ENCODE peak calls at places on chromosomes 16 and 17, in eight cellular contexts. R is suprapubic skin, N is HepG2, I is stomach, A is transverse colon, U is K562, S is H1, C is GM12878. F is an unnamed sample.

GRCh38 chr16:21159281-21159951 is 942 bp downstream of the LDAF1 start:
- DNase-seq in R (peak), N (no peak), I (peak), A (peak), U (peak), S (peak), C (no peak), F (peak)

GRCh38 chr17:46027326-46028325 is 28.6 kb downstream of the STH start:
- DNase-seq in R (no peak), N (no peak), I (no peak), A (no peak), U (no peak), S (no peak), C (no peak), F (no peak)

GRCh38 chr17:21239680-21240374 is 13.4 kb downstream of the NATD1 start:
- DNase-seq in R (no peak), N (peak), I (no peak), A (no peak), U (peak), S (peak), C (no peak), F (no peak)

GRCh38 chr16:86403541-86404163 is 106.7 kb upstream of the FOXF1 start:
- DNase-seq in R (no peak), N (no peak), I (no peak), A (no peak), U (no peak), S (no peak), C (no peak), F (no peak)

GRCh38 chr17:30506423-30506822 is 29.2 kb downstream of the GOSR1 start:
- DNase-seq in R (no peak), N (no peak), I (no peak), A (no peak), U (no peak), S (no peak), C (no peak), F (no peak)

GRCh38 chr16:69190598-69190997 is 3.6 kb downstream of the SNTB2 start:
- DNase-seq in R (no peak), N (no peak), I (no peak), A (no peak), U (no peak), S (no peak), C (no peak), F (no peak)

GRCh38 chr16:24850289-24850931 is 4.6 kb downstream of the SLC5A11 start:
- DNase-seq in R (no peak), N (no peak), I (no peak), A (no peak), U (no peak), S (no peak), C (no peak), F (peak)

GRCh38 chr16:74496054-74496453 is 74.8 kb upstream of the CLEC18B start:
- DNase-seq in R (no peak), N (no peak), I (no peak), A (no peak), U (no peak), S (no peak), C (no peak), F (no peak)

GRCh38 chr16:81866820-81867440 is 87.8 kb downstream of the PLCG2 start:
- DNase-seq in R (no peak), N (no peak), I (peak), A (peak), U (no peak), S (no peak), C (no peak), F (no peak)

GRCh38 chr16:69095179-69095578 is 10.3 kb upstream of the HAS3 start:
- DNase-seq in R (no peak), N (no peak), I (no peak), A (no peak), U (no peak), S (no peak), C (no peak), F (no peak)

GRCh38 chr17:54941285-54941684 is 27.2 kb downstream of the COX11 start:
- DNase-seq in R (no peak), N (no peak), I (no peak), A (no peak), U (no peak), S (no peak), C (no peak), F (no peak)

GRCh38 chr17:1471931-1472727 is 16.1 kb upstream of the CRK start:
- DNase-seq in R (no peak), N (no peak), I (no peak), A (no peak), U (no peak), S (peak), C (no peak), F (no peak)

GRCh38 chr16:2122429-2122828 is 13.3 kb downstream of the PKD1 start:
- DNase-seq in R (no peak), N (no peak), I (no peak), A (no peak), U (no peak), S (no peak), C (no peak), F (no peak)

GRCh38 chr17:78010759-78011158 is 52.3 kb downstream of the TNRC6C start:
- DNase-seq in R (no peak), N (no peak), I (no peak), A (no peak), U (no peak), S (no peak), C (no peak), F (no peak)

GRCh38 chr17:38608648-38609047 is 2.9 kb upstream of the SRCIN1 start:
- DNase-seq in R (no peak), N (no peak), I (peak), A (peak), U (no peak), S (peak), C (no peak), F (no peak)

DNA sequence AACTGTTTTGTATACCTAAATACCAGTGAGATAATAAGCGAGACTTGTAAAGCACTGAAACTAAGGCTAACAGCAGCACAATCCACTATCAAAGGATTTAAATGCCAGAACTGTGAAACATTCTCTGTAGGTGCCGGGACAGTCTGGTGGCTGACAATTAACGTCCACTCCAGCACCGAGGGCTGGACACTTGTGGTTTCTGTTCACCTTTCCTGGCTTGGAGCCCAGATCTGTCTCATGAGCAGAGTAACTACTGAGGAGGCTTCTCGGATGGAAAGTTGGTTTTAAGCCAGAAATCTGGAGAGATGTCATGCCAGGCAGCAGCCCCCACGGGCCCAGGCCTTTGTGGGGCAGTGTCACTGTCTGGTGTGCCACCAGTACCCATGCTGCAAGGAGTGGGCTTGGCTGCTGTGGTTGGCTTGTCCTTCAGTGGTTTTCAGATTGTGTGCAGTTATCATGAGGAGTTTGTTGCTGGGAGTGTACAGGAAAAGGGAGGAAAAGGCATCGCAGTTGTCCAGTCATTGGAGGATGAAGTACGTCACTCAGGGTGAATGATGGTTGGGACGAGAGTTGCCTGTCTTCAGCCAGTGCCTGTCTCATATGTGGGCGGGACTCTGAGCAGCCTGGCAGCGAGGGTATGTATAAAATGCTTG is 35.5 kb downstream of the UBN1 start:
- DNase-seq in R (no peak), N (no peak), I (peak), A (no peak), U (no peak), S (no peak), C (no peak), F (no peak)
- TF ChIP-seq POLR2AphosphoS5 in R (no peak), N (no peak), I (no peak), A (no peak), U (no peak), S (no peak), C (no peak), F (no peak)

DNA sequence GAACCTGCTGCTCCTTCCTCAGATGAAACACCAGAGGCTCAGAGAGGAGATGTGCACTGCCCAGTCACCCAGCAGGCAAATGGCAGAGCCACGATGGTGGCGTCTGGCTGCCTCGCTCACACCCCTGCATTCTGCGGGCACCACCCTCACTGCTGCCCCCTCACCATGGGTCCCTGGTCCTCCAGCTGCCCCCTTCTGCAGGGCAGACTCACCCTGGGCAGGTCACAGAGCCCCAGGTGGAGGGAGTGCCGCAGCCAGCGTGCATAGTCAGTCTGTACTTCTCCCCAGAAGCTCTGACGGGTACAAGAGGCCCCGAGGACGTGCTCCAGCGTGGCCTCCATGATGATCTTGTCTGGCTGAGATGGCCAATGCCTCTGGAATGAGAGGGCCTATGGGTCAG is 52.9 kb downstream of the RMI2 start:
- DNase-seq in R (peak), N (no peak), I (no peak), A (no peak), U (no peak), S (no peak), C (no peak), F (no peak)
- TF ChIP-seq POLR2A in R (no peak), N (no peak), I (no peak), A (no peak), U (no peak), S (no peak), C (no peak), F (no peak)

GRCh38 chr17:68598545-68598961 is 2.6 kb downstream of the FAM20A start:
- DNase-seq in R (no peak), N (peak), I (no peak), A (no peak), U (no peak), S (no peak), C (no peak), F (no peak)

GRCh38 chr17:68599873-68600122 is 1.4 kb downstream of the FAM20A start:
- DNase-seq in R (no peak), N (no peak), I (no peak), A (no peak), U (no peak), S (no peak), C (no peak), F (no peak)

GRCh38 chr17:68596411-68596945 is 4.7 kb downstream of the FAM20A start:
- DNase-seq in R (no peak), N (no peak), I (no peak), A (no peak), U (no peak), S (no peak), C (no peak), F (no peak)

GRCh38 chr17:68599091-68599872 is 1.9 kb downstream of the FAM20A start:
- DNase-seq in R (no peak), N (no peak), I (no peak), A (no peak), U (no peak), S (no peak), C (no peak), F (no peak)

DNA sequence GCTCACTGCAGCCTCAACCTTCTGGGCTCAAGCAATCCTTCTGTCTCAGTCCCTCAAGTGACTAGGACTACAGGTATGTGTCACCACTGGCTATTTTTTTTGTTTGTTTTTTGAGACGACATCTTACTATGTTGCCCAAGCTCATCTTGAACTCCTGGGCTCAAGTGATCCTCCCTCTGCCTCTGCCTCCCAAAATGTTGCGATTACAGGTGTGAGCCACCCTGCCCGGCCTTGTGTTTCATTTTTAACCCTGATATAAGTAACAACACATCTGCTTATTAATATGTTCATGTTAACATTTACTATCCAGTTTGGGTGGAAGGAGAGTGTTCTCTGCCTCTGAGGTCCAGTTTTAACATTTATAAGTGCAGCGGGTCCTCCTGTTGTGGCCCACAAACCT is 3.1 kb downstream of the FAM20A start:
- DNase-seq in R (no peak), N (no peak), I (no peak), A (no peak), U (no peak), S (no peak), C (no peak), F (no peak)
- TF ChIP-seq EP300 in R (no peak), N (no peak), I (no peak), A (no peak), U (no peak), S (no peak), C (no peak), F (no peak)

GRCh38 chr16:11914759-11915643 is 755 bp downstream of the GSPT1 start:
- DNase-seq in R (no peak), N (no peak), I (peak), A (peak), U (peak), S (peak), C (no peak), F (peak)
- TF ChIP-seq POLR2AphosphoS5 in R (no peak), N (no peak), I (no peak), A (no peak), U (no peak), S (no peak), C (no peak), F (no peak)

GRCh38 chr16:67296422-67296821 is 17.1 kb downstream of the PLEKHG4 start:
- DNase-seq in R (no peak), N (no peak), I (no peak), A (no peak), U (no peak), S (no peak), C (no peak), F (no peak)
- TF ChIP-seq POLR2A in R (no peak), N (no peak), I (no peak), A (no peak), U (no peak), S (no peak), C (no peak), F (no peak)

GRCh38 chr16:16009396-16009795 is 60.0 kb downstream of the ABCC1 start:
- DNase-seq in R (no peak), N (no peak), I (no peak), A (no peak), U (no peak), S (no peak), C (no peak), F (no peak)
- TF ChIP-seq EP300 in R (no peak), N (no peak), I (no peak), A (no peak), U (no peak), S (no peak), C (no peak), F (no peak)

GRCh38 chr16:10827691-10828341 is 9.2 kb upstream of the TVP23A start:
- DNase-seq in R (peak), N (no peak), I (peak), A (peak), U (no peak), S (no peak), C (no peak), F (peak)
- TF ChIP-seq POLR2AphosphoS5 in R (no peak), N (no peak), I (peak), A (no peak), U (no peak), S (no peak), C (no peak), F (peak)

GRCh38 chr17:64736804-64737492 is 74.8 kb upstream of the SMURF2 start:
- DNase-seq in R (peak), N (peak), I (peak), A (peak), U (no peak), S (peak), C (no peak), F (no peak)

GRCh38 chr17:64741038-64741641 is 79.0 kb upstream of the SMURF2 start:
- DNase-seq in R (peak), N (no peak), I (peak), A (no peak), U (no peak), S (no peak), C (no peak), F (no peak)

GRCh38 chr17:64741924-64742670 is 80.0 kb upstream of the SMURF2 start:
- DNase-seq in R (peak), N (no peak), I (no peak), A (peak), U (no peak), S (no peak), C (no peak), F (peak)

GRCh38 chr17:64739316-64740058 is 77.4 kb upstream of the SMURF2 start:
- DNase-seq in R (peak), N (peak), I (no peak), A (no peak), U (no peak), S (no peak), C (no peak), F (no peak)
- TF ChIP-seq POLR2A in R (no peak), N (no peak), I (no peak), A (no peak), U (no peak), S (no peak), C (no peak), F (no peak)

F was measured in sigmoid colon.